ENCODE peak calls at places on chromosome 21, in eight cellular contexts. M, N, X, I, E, L, A and R are unnamed samples.

GRCh38 chr21:26965567-26966359 is 1.1 kb downstream of the ADAMTS5 start:
- DNase-seq in M (peak), N (no peak), X (peak), I (peak), E (peak), L (peak), A (peak), R (no peak)

GRCh38 chr21:31459457-31459856 is 115.4 kb upstream of the TIAM1 start:
- DNase-seq in M (no peak), N (no peak), X (no peak), I (no peak), E (no peak), L (no peak), A (no peak), R (no peak)

GRCh38 chr21:45950740-45951515 is 30.6 kb upstream of the COL6A1 start:
- DNase-seq in M (peak), N (no peak), X (peak), I (peak), E (peak), L (no peak), A (no peak), R (peak)

GRCh38 chr21:33491373-33492102 is at the start of gene DNAJC28:
- DNase-seq in M (peak), N (peak), X (peak), I (peak), E (peak), L (peak), A (peak), R (peak)

GRCh38 chr21:26798856-26799751 is 46.1 kb downstream of the ADAMTS1 start:
- DNase-seq in M (no peak), N (no peak), X (peak), I (no peak), E (no peak), L (no peak), A (no peak), R (no peak)

GRCh38 chr21:38989745-38990423 is 184.2 kb downstream of the ETS2 start:
- DNase-seq in M (no peak), N (no peak), X (peak), I (peak), E (peak), L (peak), A (no peak), R (peak)

GRCh38 chr21:32306021-32306780 is 7.5 kb downstream of the MRAP start:
- DNase-seq in M (no peak), N (no peak), X (no peak), I (no peak), E (no peak), L (no peak), A (no peak), R (no peak)

GRCh38 chr21:31671931-31672330 is 12.4 kb downstream of the SOD1 start:
- DNase-seq in M (no peak), N (no peak), X (no peak), I (peak), E (no peak), L (no peak), A (no peak), R (no peak)

GRCh38 chr21:39055167-39055767 is 128.0 kb downstream of the PSMG1 start:
- DNase-seq in M (no peak), N (no peak), X (no peak), I (no peak), E (no peak), L (no peak), A (no peak), R (no peak)

GRCh38 chr21:16742116-16742515 is 770.7 kb upstream of the CXADR start:
- DNase-seq in M (no peak), N (peak), X (no peak), I (no peak), E (no peak), L (no peak), A (no peak), R (peak)

GRCh38 chr21:27371688-27372331 is 404.9 kb upstream of the ADAMTS5 start:
- DNase-seq in M (no peak), N (no peak), X (peak), I (no peak), E (no peak), L (no peak), A (no peak), R (no peak)

GRCh38 chr21:27954806-27955205 is 987.9 kb upstream of the ADAMTS5 start:
- DNase-seq in M (no peak), N (no peak), X (peak), I (no peak), E (no peak), L (no peak), A (no peak), R (no peak)

GRCh38 chr21:39673736-39674135 is 61.0 kb downstream of the B3GALT5 start:
- DNase-seq in M (no peak), N (no peak), X (no peak), I (no peak), E (no peak), L (no peak), A (peak), R (no peak)

GRCh38 chr21:14814282-14814681 is 250.5 kb downstream of the NRIP1 start:
- DNase-seq in M (no peak), N (no peak), X (no peak), I (no peak), E (no peak), L (no peak), A (no peak), R (no peak)

GRCh38 chr21:26969971-26970725 is 3.3 kb upstream of the ADAMTS5 start:
- DNase-seq in M (no peak), N (no peak), X (peak), I (no peak), E (no peak), L (no peak), A (no peak), R (no peak)

GRCh38 chr21:16193758-16194606 is 464.2 kb downstream of the USP25 start:
- DNase-seq in M (peak), N (peak), X (peak), I (peak), E (peak), L (peak), A (no peak), R (peak)

GRCh38 chr21:30839304-30839703 is 9.7 kb upstream of the KRTAP7-1 start:
- DNase-seq in M (peak), N (no peak), X (no peak), I (no peak), E (no peak), L (peak), A (no peak), R (no peak)

GRCh38 chr21:38120984-38121855 is 135.6 kb upstream of the KCNJ15 start:
- DNase-seq in M (no peak), N (no peak), X (no peak), I (no peak), E (no peak), L (no peak), A (no peak), R (no peak)

GRCh38 chr21:45363921-45364463 is 41.0 kb upstream of the COL18A1 start:
- DNase-seq in M (peak), N (peak), X (peak), I (peak), E (peak), L (peak), A (peak), R (peak)

GRCh38 chr21:33655591-33656221 is 13.4 kb downstream of the ITSN1 start:
- DNase-seq in M (no peak), N (no peak), X (peak), I (peak), E (no peak), L (no peak), A (no peak), R (no peak)

GRCh38 chr21:15221799-15222386 is 157.1 kb upstream of the NRIP1 start:
- DNase-seq in M (peak), N (no peak), X (peak), I (no peak), E (no peak), L (peak), A (no peak), R (no peak)

GRCh38 chr21:17607684-17608083 is 5.0 kb downstream of the BTG3 start:
- DNase-seq in M (no peak), N (no peak), X (no peak), I (no peak), E (no peak), L (no peak), A (no peak), R (peak)

GRCh38 chr21:42513151-42513984 is at the start of gene SLC37A1:
- DNase-seq in M (no peak), N (no peak), X (no peak), I (no peak), E (peak), L (peak), A (peak), R (no peak)
- TF ChIP-seq POLR2A in M (no peak), N (no peak), X (no peak), I (peak), E (no peak), L (peak), A (no peak), R (no peak)

DNA sequence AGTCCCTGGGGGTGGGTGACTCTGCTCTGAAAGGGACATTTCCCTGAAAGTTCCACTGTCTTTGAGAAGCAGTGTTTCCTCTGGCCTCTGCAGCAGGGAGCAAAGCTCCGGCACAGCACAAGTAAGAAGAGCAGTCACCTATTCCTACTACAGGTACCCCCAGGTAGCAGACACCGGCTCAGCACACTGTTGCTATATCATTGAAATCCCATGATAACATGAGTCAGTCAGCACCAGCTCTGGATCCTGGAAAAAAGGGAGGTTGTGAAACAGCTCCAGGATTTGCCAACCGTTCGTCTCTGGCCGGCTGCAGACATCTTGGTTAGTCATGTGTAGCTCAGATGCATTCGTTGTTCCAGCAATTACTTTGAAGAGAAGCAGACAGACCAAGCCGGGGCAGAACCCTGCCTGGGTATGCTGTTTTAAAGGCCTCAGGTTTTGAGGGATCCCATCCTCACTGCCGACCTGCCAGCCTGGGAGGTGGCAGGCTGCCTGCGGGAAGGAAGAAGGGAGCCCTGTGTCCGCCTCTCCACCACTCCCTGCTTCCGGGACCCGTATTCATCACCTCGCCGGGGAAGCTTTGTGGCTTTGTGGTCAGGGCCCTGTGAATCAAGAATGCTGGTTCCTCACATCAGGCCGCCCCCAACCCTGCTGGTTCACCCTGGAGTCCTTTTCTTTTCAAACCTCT is 139.2 kb downstream of the CLIC6 start:
- DNase-seq in M (no peak), N (no peak), X (peak), I (no peak), E (peak), L (no peak), A (peak), R (no peak)
- TF ChIP-seq POLR2A in M (no peak), N (no peak), X (peak), I (no peak), E (no peak), L (no peak), A (no peak), R (no peak)

DNA sequence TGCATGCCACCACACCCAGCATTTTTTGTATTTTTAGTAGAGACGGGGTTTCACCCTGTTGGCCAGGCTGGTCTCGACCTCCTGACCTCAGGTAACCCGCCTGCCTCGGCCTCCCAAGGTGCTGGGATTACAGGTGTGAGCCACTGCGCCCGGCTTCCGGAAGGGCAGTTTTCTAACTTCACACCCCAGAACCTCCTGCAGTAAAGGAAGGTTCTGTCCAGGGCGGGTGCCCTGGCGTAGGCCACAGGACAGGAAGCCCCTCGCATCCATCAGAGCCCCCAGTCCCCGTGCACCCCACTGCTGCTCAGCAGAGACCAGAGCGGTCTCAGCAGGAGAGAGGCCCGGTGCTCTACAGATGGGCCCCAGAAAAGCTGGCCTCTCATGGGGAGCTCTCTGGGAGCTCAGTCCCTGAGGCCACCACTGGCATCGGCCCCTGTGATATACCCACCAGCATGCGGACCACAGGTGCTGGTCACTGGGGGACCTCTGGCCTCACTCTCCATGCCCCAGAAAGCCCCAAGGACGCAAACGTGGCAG is 4.1 kb upstream of the DNMT3L start:
- DNase-seq in M (no peak), N (no peak), X (no peak), I (no peak), E (no peak), L (no peak), A (no peak), R (no peak)
- TF ChIP-seq POLR2A in M (no peak), N (no peak), X (no peak), I (no peak), E (no peak), L (no peak), A (no peak), R (no peak)

DNA sequence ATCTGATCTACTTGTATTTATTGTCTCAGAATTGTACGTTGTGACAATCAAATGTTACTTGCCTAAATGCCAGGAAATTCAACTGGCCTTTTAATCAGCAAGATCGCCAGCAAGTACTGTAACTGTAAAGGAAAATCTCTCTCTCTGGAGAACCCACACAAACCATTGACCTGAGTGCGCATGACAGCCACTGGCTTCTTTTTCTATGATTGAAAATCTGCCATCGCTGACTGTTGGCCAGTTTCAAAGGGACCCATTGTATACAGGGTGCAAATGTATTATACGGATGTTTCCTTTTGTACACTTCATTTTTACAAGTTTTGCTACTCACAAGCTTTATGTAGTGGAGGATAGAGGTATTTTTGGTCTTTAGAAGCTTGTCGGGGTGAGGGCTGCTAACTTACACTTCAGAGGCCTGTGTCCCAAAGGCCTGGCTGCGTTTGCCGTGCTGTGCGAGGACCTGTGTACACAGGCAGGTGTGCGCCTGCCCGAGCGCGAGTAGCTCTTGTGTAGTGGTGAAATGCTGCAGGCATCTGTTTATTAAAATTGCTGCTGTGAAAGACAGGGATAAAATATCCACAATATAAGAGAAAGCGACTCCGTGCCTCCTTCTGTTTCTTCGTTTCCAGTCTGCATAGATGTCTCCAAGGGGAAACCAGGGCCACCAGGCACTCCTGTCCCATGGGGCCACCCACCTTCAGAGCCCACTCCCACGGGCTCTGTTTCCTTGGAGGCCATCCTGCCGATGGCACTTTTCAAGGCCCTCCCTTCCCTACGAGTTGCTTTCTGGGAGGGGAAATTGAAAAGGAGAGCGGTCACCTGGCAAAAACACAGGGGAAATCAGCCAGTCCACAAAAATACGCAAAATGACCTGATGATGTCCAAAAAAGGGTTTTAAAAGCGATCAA is 25.3 kb upstream of the TRAPPC10 start:
- DNase-seq in M (no peak), N (no peak), X (no peak), I (no peak), E (no peak), L (no peak), A (no peak), R (no peak)
- TF ChIP-seq POLR2A in M (no peak), N (no peak), X (no peak), I (no peak), E (no peak), L (no peak), A (no peak), R (no peak)

GRCh38 chr21:21158376-21158918 is 160.2 kb downstream of the NCAM2 start:
- DNase-seq in M (no peak), N (no peak), X (no peak), I (no peak), E (no peak), L (no peak), A (no peak), R (no peak)

GRCh38 chr21:21156919-21157318 is 158.7 kb downstream of the NCAM2 start:
- DNase-seq in M (no peak), N (no peak), X (peak), I (no peak), E (no peak), L (no peak), A (no peak), R (no peak)

GRCh38 chr21:21151231-21151630 is 153.0 kb downstream of the NCAM2 start:
- DNase-seq in M (no peak), N (no peak), X (no peak), I (no peak), E (no peak), L (no peak), A (no peak), R (no peak)

GRCh38 chr21:21159253-21159899 is 161.2 kb downstream of the NCAM2 start:
- DNase-seq in M (no peak), N (no peak), X (peak), I (no peak), E (no peak), L (no peak), A (no peak), R (no peak)

GRCh38 chr21:21156397-21156796 is 158.2 kb downstream of the NCAM2 start:
- DNase-seq in M (no peak), N (no peak), X (no peak), I (no peak), E (no peak), L (no peak), A (no peak), R (no peak)
- TF ChIP-seq POLR2A in M (no peak), N (no peak), X (no peak), I (no peak), E (no peak), L (no peak), A (no peak), R (no peak)

DNA sequence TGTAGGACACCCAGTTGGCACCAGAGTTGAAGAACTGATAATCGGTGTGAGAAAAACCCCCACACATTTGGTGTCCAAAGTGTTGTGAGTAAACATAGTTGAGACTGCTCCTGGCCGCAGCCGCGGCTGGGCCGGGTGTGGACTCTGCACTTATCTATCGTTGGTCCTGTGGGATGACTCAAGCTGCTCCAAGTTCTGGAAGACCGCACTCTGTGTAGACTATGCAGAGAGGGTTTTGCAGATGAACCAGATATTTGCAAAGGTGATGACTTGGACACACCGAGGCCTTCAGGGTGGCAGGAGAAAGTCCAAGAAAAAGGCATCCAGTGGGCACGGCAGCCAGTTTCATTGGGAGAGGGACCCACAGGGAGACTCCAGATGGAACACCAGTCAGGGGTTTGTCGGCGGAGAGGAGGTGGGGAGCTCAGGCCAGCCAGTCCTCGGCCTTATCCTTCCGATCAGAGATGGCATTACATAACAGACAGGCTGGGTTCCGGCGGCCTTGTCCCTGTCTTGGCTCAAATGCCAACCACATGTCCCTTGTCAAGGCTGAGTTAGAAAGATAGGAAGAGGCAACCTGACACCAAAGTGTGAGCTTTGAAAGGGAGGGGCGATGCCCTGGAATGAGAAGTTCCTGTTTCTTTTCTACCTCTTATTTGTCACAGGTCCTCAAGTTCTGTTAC is 21.1 kb downstream of the C2CD2 start:
- DNase-seq in M (no peak), N (no peak), X (peak), I (peak), E (no peak), L (peak), A (no peak), R (peak)
- TF ChIP-seq POLR2A in M (no peak), N (no peak), X (no peak), I (no peak), E (no peak), L (no peak), A (no peak), R (no peak)

GRCh38 chr21:36964398-36964797 is 2.1 kb downstream of the HLCS start:
- DNase-seq in M (no peak), N (no peak), X (no peak), I (no peak), E (no peak), L (no peak), A (no peak), R (no peak)

GRCh38 chr21:36966846-36967657 is 583 bp upstream of the HLCS start:
- DNase-seq in M (no peak), N (no peak), X (no peak), I (peak), E (no peak), L (no peak), A (no peak), R (no peak)

GRCh38 chr21:36966066-36966845 is at the start of gene HLCS:
- DNase-seq in M (peak), N (peak), X (peak), I (peak), E (peak), L (peak), A (peak), R (peak)

GRCh38 chr21:36964832-36965719 is 1.4 kb downstream of the HLCS start:
- DNase-seq in M (no peak), N (no peak), X (no peak), I (no peak), E (no peak), L (no peak), A (no peak), R (no peak)

DNA sequence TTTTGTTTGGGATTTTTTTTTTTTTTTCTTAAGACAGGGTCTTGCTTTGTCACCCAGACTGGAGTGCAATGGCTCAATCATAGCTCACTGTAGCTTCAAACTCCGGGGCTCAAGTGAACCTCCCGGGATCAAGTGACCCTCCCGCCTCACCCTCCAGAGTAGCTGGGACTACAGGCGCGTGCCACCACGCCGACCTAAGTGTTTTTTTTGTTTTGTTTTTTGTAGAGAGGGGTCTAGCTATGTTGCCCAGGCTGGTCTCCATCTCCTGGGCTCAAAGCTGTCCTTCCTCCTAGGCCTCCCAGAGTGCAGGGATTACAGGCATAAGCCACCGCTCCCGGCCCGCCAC is 776 bp downstream of the HLCS start:
- DNase-seq in M (no peak), N (no peak), X (no peak), I (no peak), E (no peak), L (no peak), A (no peak), R (no peak)
- TF ChIP-seq POLR2A in M (no peak), N (no peak), X (no peak), I (no peak), E (no peak), L (no peak), A (no peak), R (no peak)

GRCh38 chr21:43938751-43939442 is 73.2 kb upstream of the TRAPPC10 start:
- DNase-seq in M (peak), N (peak), X (peak), I (peak), E (peak), L (peak), A (peak), R (peak)
- TF ChIP-seq POLR2A in M (no peak), N (no peak), X (no peak), I (no peak), E (no peak), L (no peak), A (no peak), R (no peak)